ENCODE peak calls at places on chromosomes 5 and 9, in four cellular contexts. W is HCT116, M is upper lobe of left lung, K is esophagus squamous epithelium. N is an unnamed sample.

GRCh38 chr9:24095246-24095645 is 269.2 kb upstream of the ELAVL2 start:
- DNase-seq in W (no peak), M (no peak), K (no peak), N (no peak)

GRCh38 chr5:103891151-103891550 is 328.6 kb upstream of the NUDT12 start:
- DNase-seq in W (no peak), M (no peak), K (no peak), N (no peak)

GRCh38 chr5:127031147-127031862 is 947 bp upstream of the MARCHF3 start:
- DNase-seq in W (no peak), M (peak; percentile 24), K (no peak), N (no peak)

GRCh38 chr5:15827786-15828185 is 327.8 kb downstream of the FBXL7 start:
- DNase-seq in W (no peak), M (no peak), K (no peak), N (no peak)

GRCh38 chr5:144024601-144025000 is 145.9 kb downstream of the YIPF5 start:
- DNase-seq in W (no peak), M (no peak), K (no peak), N (no peak)

GRCh38 chr5:19314840-19315239 is 673.2 kb downstream of the CDH18 start:
- DNase-seq in W (no peak), M (no peak), K (no peak), N (peak; percentile 64)

GRCh38 chr9:110142868-110143866 is 64.8 kb downstream of the C9orf152 start:
- DNase-seq in W (no peak), M (no peak), K (no peak), N (no peak)

GRCh38 chr9:114278881-114279570 is 43.9 kb upstream of the ORM1 start:
- DNase-seq in W (peak; percentile 88), M (no peak), K (no peak), N (peak; percentile 82)

GRCh38 chr5:136205061-136205702 is 12.2 kb upstream of the SMIM32 start:
- DNase-seq in W (no peak), M (no peak), K (no peak), N (no peak)

GRCh38 chr5:38453506-38453905 is 102.9 kb downstream of the LIFR start:
- DNase-seq in W (no peak), M (no peak), K (no peak), N (peak; percentile 72)

GRCh38 chr9:115220339-115221009 is 102.5 kb upstream of the TNC start:
- DNase-seq in W (no peak), M (no peak), K (no peak), N (no peak)

GRCh38 chr9:92710368-92710767 is 40.4 kb upstream of the IPPK start:
- DNase-seq in W (no peak), M (no peak), K (no peak), N (no peak)

GRCh38 chr9:29830815-29831214 is 2257.5 kb upstream of the C9orf72 start:
- DNase-seq in W (peak; percentile 24), M (no peak), K (no peak), N (no peak)

DNA sequence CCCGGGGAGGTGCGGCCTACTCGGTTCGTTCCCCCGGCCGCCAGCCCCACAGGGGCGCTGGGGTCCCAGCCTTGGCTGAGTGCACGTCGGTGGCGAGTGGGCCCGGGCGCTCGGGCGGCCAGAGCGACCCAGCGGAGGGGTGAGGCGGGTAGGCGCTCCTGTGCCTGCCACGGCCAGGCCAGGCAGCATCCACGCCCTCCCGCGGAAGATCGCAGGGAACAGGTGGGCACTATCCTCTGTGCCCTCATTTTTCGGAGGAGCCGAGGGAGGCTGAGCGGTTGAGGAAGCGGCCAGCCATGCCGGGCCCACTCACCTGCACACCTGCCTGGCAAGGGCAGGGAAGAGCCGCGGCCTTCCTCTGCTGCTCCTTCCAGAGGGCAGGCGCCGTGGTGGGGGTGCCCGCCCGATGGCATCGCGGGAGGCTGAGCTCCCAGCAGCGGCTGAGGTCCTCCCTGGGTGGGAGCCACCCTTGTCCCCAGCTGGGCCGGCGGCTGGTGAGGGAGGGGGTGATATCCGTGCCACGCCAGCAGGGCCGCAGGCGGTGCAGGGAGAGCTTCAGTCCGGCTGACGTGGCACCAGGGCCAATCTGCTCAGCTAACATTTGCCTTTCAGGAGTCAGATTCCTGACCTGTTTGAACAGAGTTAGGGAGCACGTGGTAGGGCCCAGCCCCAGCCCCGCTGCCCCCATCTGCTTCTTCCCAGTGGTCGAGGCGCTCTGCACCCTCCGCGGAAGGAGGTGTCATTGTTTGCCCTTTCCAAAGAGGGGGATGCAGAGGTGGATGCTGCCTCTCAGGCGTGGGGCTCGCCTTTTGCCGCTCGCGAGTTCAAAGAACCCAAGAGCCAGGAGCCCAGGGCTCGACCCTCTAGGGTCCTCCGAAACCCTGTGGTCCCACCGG is 1.6 kb upstream of the SEC16A start:
- DNase-seq in W (no peak), M (peak; percentile 46), K (no peak), N (peak; percentile 92)
- TF ChIP-seq POLR2A in W (no peak), M (no peak), K (no peak), N (no peak)

GRCh38 chr9:128094950-128095544 is 27.0 kb downstream of the SLC25A25 start:
- DNase-seq in W (no peak), M (no peak), K (no peak), N (peak; percentile 80)

GRCh38 chr9:128093016-128093415 is 25.0 kb downstream of the SLC25A25 start:
- DNase-seq in W (no peak), M (no peak), K (no peak), N (no peak)

GRCh38 chr9:128092199-128092977 is 24.4 kb downstream of the SLC25A25 start:
- DNase-seq in W (no peak), M (no peak), K (no peak), N (no peak)

GRCh38 chr9:128096614-128097013 is 28.6 kb downstream of the SLC25A25 start:
- DNase-seq in W (no peak), M (no peak), K (no peak), N (no peak)

GRCh38 chr9:128094166-128094949 is 26.3 kb downstream of the SLC25A25 start:
- DNase-seq in W (peak; percentile 89), M (peak; percentile 94), K (peak; percentile 49), N (peak; percentile 98)
- TF ChIP-seq POLR2A in W (no peak), M (peak; percentile 62), K (peak; percentile 64), N (no peak)

DNA sequence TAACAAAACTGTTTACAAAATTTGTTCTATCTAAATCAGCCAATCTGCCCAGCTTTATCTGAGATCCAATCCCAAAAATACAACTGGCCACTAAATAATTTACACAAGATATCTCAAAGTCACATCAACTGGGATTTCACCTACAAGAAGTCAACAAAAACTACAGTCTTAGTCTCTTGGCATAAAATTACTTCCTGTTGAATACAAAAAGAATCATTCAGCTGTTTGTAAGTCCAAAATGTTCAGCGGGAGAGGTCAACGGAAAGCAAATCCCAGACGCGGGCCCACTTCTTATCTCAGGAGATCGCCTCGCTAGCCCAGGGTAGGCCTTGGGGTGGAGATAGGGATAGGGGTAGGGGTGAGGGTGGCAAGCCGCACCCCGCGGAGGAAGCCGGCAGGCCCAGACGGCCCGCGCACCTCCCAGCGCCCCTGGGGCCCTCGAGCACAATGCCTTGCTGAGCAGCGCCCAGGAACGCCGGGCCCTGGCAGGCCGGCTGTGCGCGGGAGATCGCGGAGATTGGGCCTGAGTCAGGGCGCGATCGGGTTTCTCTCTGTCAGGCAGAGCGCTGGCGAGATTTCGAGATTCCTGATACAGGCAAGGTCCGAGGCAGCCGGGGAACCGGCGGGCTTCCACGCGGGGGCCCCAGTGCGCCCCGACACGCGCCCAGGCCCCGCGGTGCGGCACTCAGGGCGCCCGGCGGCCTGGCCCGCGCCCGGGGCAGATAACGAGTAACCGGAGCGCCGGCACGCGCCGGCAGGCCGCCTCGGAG is 710 bp downstream of the HINT1 start:
- DNase-seq in W (no peak), M (peak; percentile 69), K (peak; percentile 21), N (peak; percentile 92)
- TF ChIP-seq POLR2A in W (no peak), M (no peak), K (no peak), N (no peak)

DNA sequence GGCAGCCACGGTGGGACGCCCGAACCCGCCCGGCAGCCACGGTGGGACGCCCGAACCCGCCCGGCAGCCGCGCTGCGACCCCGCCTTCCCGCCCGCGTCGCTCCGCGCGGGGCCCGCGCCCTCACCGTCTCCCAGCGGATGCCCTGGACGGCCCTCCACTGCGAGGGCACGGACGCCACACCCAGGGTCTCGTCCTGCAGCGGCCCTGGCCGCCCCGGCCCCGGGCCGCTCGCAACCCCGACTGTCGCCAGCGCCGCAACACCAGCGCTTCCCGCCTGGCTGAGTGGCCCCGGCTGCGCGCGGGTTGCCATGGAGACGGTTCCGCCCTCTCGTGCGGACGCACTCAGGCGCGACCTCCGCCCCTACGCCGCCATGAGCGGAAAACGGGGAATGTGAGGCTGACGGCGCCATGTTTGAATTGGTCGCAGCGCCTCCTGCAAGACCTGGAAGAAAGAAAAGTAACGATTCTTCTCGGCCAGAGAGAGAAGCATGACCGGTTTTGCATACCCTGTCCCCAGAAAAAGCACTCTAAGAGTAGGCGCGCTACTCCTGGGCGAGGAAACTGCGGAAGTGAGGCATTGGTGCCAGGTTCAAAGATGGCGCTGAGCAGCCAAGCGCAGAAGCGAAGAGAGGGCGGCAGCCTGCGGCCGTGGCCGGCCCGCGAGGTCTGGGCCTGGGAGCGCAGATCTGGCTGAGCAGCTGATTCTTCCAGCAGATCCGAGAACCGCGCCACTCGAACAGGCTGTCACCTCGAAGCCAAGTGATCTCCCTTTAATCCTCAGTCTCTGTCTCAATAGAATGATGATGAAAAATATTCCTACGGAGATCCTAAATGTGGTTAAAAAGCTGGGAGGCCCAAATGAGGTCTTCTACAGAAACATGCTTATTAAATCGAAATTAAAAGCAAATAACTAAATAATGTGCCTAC is at the start of gene DYNC2I2:
- DNase-seq in W (peak; percentile 89), M (peak; percentile 96), K (peak; percentile 38), N (peak; percentile 92)
- TF ChIP-seq POLR2A in W (peak; percentile 70), M (peak; percentile 23), K (peak; percentile 49), N (no peak)

GRCh38 chr9:137269231-137269772 is 8.2 kb upstream of the TOR4A start:
- DNase-seq in W (no peak), M (peak; percentile 85), K (no peak), N (no peak)
- TF ChIP-seq POLR2A in W (no peak), M (no peak), K (peak; percentile 35), N (no peak)